ENCODE peak calls at places on chromosome 7, in nine cellular contexts. D, Y, Q, T, B, A, X, F and W are unnamed samples.

GRCh38 chr7:142094861-142095260 is 16.7 kb upstream of the MGAM2 start:
- DNase-seq in A (no peak), D (no peak), Y (no peak), B (no peak), X (no peak), F (no peak), Q (no peak), T (no peak), W (no peak)

GRCh38 chr7:38685851-38686250 is 54.7 kb upstream of the AMPH start:
- DNase-seq in X (no peak), F (no peak), A (no peak), D (no peak), Y (no peak), B (no peak), T (no peak), Q (no peak), W (no peak)

GRCh38 chr7:101550641-101551531 is 78.2 kb downstream of the MYL10 start:
- DNase-seq in X (no peak), A (no peak), Q (no peak), D (peak; percentile 24), F (peak; percentile 39), B (no peak), T (no peak), Y (no peak), W (no peak)

GRCh38 chr7:55326079-55326847 is 38.9 kb upstream of the LANCL2 start:
- DNase-seq in Y (no peak), F (no peak), A (no peak), X (no peak), D (no peak), Q (no peak), T (no peak), B (no peak), W (no peak)

GRCh38 chr7:37405603-37406122 is 43.0 kb downstream of the ELMO1 start:
- DNase-seq in T (no peak), X (no peak), B (no peak), Y (no peak), D (no peak), F (no peak), Q (peak; percentile 85), A (no peak), W (no peak)

GRCh38 chr7:27846388-27846787 is 106.4 kb downstream of the TAX1BP1 start:
- DNase-seq in D (no peak), T (no peak), Q (no peak), F (no peak), X (no peak), Y (no peak), A (no peak), B (no peak), W (no peak)

GRCh38 chr7:4189151-4189570 is 492.9 kb upstream of the FOXK1 start:
- DNase-seq in Y (peak; percentile 9), A (peak; percentile 96), Q (no peak), X (no peak), B (peak; percentile 68), D (peak; percentile 96), T (no peak), F (no peak), W (no peak)

GRCh38 chr7:126210707-126211106 is 1042.0 kb downstream of the GRM8 start:
- DNase-seq in A (no peak), Y (no peak), D (no peak), Q (no peak), F (no peak), X (no peak), B (no peak), T (no peak), W (no peak)

GRCh38 chr7:128361463-128362441 is at the start of gene PRRT4:
- DNase-seq in D (no peak), A (peak; percentile 41), Q (no peak), Y (no peak), X (no peak), B (peak; percentile 67), T (peak; percentile 74), F (peak; percentile 91), W (no peak)

GRCh38 chr7:141045842-141046630 is 27.8 kb upstream of the TMEM178B start:
- DNase-seq in Y (peak; percentile 4), Q (no peak), D (no peak), A (no peak), X (no peak), F (no peak), T (no peak), B (no peak), W (no peak)

GRCh38 chr7:112481833-112482669 is 1.3 kb downstream of the LSMEM1 start:
- DNase-seq in T (no peak), D (no peak), Y (peak; percentile 89), A (peak; percentile 82), F (peak; percentile 36), Q (peak; percentile 41), X (peak; percentile 75), B (no peak), W (no peak)

GRCh38 chr7:117143066-117143465 is 179.8 kb downstream of the WNT2 start:
- DNase-seq in B (no peak), Y (no peak), X (no peak), T (no peak), Q (peak; percentile 67), A (no peak), D (no peak), F (no peak), W (no peak)

GRCh38 chr7:104804696-104805095 is 209.3 kb upstream of the KMT2E start:
- DNase-seq in Y (no peak), D (no peak), X (no peak), F (peak; percentile 6), B (no peak), Q (no peak), A (no peak), T (no peak), W (no peak)

GRCh38 chr7:50450691-50451051 is 521 bp upstream of the FIGNL1 start:
- DNase-seq in A (no peak), F (peak; percentile 43), D (peak; percentile 62), Q (no peak), B (peak; percentile 24), T (peak; percentile 49), X (no peak), Y (no peak), W (no peak)

GRCh38 chr7:18401757-18402156 is 93.8 kb upstream of the HDAC9 start:
- DNase-seq in A (no peak), D (no peak), Y (no peak), X (no peak), B (no peak), T (no peak), Q (no peak), F (peak; percentile 18), W (no peak)

GRCh38 chr7:133570321-133570720 is 317.4 kb downstream of the EXOC4 start:
- DNase-seq in Y (no peak), T (no peak), F (no peak), Q (no peak), B (no peak), A (no peak), X (no peak), D (no peak), W (no peak)

GRCh38 chr7:130277763-130278643 is 11.3 kb downstream of the CPA2 start:
- DNase-seq in Y (peak; percentile 68), D (peak; percentile 83), A (no peak), F (peak; percentile 42), Q (peak; percentile 58), X (no peak), T (no peak), B (peak; percentile 43), W (no peak)

DNA sequence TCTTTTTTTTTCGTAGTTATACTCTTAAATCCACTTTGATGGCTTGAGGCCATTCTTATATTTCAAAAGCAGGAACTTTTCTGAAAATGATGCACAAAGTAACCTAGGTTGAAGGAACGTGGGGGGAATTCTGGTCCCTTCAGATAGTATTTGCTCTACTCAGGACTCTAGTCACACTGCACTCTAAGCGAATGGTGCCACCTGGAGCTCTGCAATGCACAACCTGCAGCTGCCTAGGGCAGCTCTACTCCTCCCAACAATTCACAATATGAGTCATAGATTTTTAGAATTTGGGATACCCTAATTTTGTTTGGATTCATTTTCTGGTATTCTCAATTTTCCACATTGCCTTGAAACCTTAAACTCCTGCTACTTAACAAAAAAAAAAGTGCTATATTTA is 17.3 kb downstream of the SYPL1 start:
- DNase-seq in B (no peak), X (no peak), Y (no peak), F (no peak), A (no peak), T (no peak), D (no peak), Q (no peak), W (no peak)
- TF ChIP-seq CTCF in B (no peak), X (no peak), Y (no peak), F (no peak), A (peak; percentile 19), T (no peak), D (no peak), Q (no peak), W (no peak)

GRCh38 chr7:36277247-36277542 is 112.5 kb upstream of the ANLN start:
- DNase-seq in X (no peak), Y (no peak), Q (no peak), B (no peak), T (no peak), F (peak; percentile 17), D (no peak), A (no peak), W (no peak)
- TF ChIP-seq CTCF in X (no peak), Y (no peak), Q (no peak), B (no peak), T (no peak), F (no peak), D (no peak), A (no peak), W (no peak)

GRCh38 chr7:82185443-82185842 is 258.1 kb downstream of the CACNA2D1 start:
- DNase-seq in A (no peak), F (no peak), D (no peak), Y (no peak), B (no peak), T (no peak), Q (no peak), X (no peak), W (no peak)

GRCh38 chr7:82183633-82184032 is 259.9 kb downstream of the CACNA2D1 start:
- DNase-seq in T (no peak), F (peak; percentile 91), A (peak; percentile 36), X (no peak), B (no peak), Q (no peak), Y (peak; percentile 79), D (no peak), W (no peak)

GRCh38 chr7:82194011-82194410 is 249.6 kb downstream of the CACNA2D1 start:
- DNase-seq in B (no peak), T (no peak), Y (peak; percentile 62), Q (peak; percentile 31), D (no peak), F (peak; percentile 16), A (no peak), X (no peak), W (no peak)

GRCh38 chr7:82188636-82189035 is 254.9 kb downstream of the CACNA2D1 start:
- DNase-seq in Y (no peak), F (no peak), T (no peak), Q (no peak), A (no peak), X (no peak), D (no peak), B (no peak), W (no peak)
- TF ChIP-seq CTCF in Y (no peak), F (no peak), T (no peak), Q (no peak), A (no peak), X (no peak), D (no peak), B (no peak), W (no peak)

DNA sequence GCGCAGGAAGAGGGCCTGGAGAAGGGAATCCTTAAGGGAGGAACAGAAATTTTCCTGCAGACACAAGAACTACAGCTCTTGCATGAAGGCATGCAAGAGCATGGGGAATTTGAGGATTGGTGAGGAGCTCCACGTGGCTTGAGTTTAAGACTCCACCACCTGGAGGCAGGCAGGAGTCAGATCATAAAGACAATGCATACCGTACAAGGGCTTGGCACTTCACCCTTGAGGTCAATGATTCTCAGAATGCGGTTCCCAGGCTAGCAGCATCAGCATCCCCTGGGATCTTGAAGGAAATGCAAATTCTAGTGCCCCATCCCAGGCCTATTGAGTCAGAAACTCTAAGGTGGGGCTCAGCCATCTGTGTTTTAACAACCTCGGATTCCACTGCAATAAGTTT is 143.8 kb downstream of the C7orf25 start:
- DNase-seq in X (no peak), D (no peak), Y (no peak), A (no peak), T (no peak), B (no peak), Q (no peak), F (peak; percentile 9), W (no peak)
- TF ChIP-seq CTCF in X (no peak), D (no peak), Y (no peak), A (no peak), T (no peak), B (no peak), Q (no peak), F (no peak), W (no peak)